ENCODE peak calls at places on chromosomes 6 and 20, in nine cellular contexts. N is astrocyte, D is RWPE2, V is fibroblast of lung, P is brain microvascular endothelial cell, X is SK-N-SH, I is pancreas, L is tibial nerve, M is dorsolateral prefrontal cortex. G is an unnamed sample.

GRCh38 chr6:3296537-3297453 is 38.0 kb downstream of the PSMG4 start:
- DNase-seq in N (no peak), D (no peak), V (no peak), P (peak), X (no peak), I (no peak), L (no peak), M (no peak), G (no peak)

GRCh38 chr6:112274774-112275173 is 20.4 kb upstream of the LAMA4 start:
- DNase-seq in N (no peak), D (no peak), V (no peak), P (no peak), X (no peak), I (no peak), L (no peak), M (no peak), G (no peak)

GRCh38 chr6:34272022-34272926 is 23.5 kb upstream of the SMIM29 start:
- DNase-seq in N (no peak), D (no peak), V (no peak), P (no peak), X (peak), I (no peak), L (no peak), M (no peak), G (no peak)

GRCh38 chr6:57173886-57174510 is 1.9 kb downstream of the BAG2 start:
- DNase-seq in N (peak), D (no peak), V (peak), P (peak), X (peak), I (no peak), L (no peak), M (no peak), G (peak)

GRCh38 chr6:36914227-36914794 is 28.6 kb downstream of the C6orf89 start:
- DNase-seq in N (no peak), D (peak), V (peak), P (no peak), X (no peak), I (no peak), L (no peak), M (no peak), G (no peak)

GRCh38 chr20:62136283-62137091 is 6.7 kb downstream of the PSMA7 start:
- DNase-seq in N (peak), D (no peak), V (peak), P (peak), X (peak), I (no peak), L (peak), M (peak), G (peak)

GRCh38 chr20:37464173-37464572 is 56.9 kb upstream of the NNAT start:
- DNase-seq in N (no peak), D (peak), V (no peak), P (no peak), X (no peak), I (no peak), L (no peak), M (no peak), G (no peak)

GRCh38 chr6:43770417-43771209 is 602 bp downstream of the VEGFA start:
- DNase-seq in N (peak), D (peak), V (peak), P (peak), X (peak), I (peak), L (peak), M (peak), G (peak)

GRCh38 chr6:150659046-150659763 is 59.5 kb downstream of the PLEKHG1 start:
- DNase-seq in N (no peak), D (no peak), V (no peak), P (no peak), X (peak), I (no peak), L (no peak), M (no peak), G (no peak)

GRCh38 chr6:44464527-44465310 is 77.2 kb downstream of the CDC5L start:
- DNase-seq in N (peak), D (no peak), V (no peak), P (peak), X (no peak), I (no peak), L (peak), M (no peak), G (no peak)

GRCh38 chr20:20711413-20711812 is 1.0 kb downstream of the RALGAPA2 start:
- DNase-seq in N (no peak), D (no peak), V (no peak), P (no peak), X (no peak), I (no peak), L (no peak), M (no peak), G (peak)

GRCh38 chr6:137261393-137262154 is 42.4 kb upstream of the IFNGR1 start:
- DNase-seq in N (peak), D (no peak), V (peak), P (peak), X (no peak), I (no peak), L (no peak), M (no peak), G (peak)

GRCh38 chr6:157715766-157716171 is 107.3 kb upstream of the SNX9 start:
- DNase-seq in N (peak), D (no peak), V (peak), P (peak), X (no peak), I (no peak), L (peak), M (no peak), G (no peak)

GRCh38 chr6:105591053-105591452 is 188.2 kb upstream of the PREP start:
- DNase-seq in N (peak), D (no peak), V (no peak), P (no peak), X (no peak), I (no peak), L (no peak), M (no peak), G (peak)

GRCh38 chr6:36908758-36909157 is 23.0 kb downstream of the C6orf89 start:
- DNase-seq in N (no peak), D (no peak), V (no peak), P (no peak), X (no peak), I (no peak), L (no peak), M (no peak), G (no peak)

GRCh38 chr6:45789238-45789637 is 226.4 kb downstream of the CLIC5 start:
- DNase-seq in N (no peak), D (no peak), V (no peak), P (no peak), X (no peak), I (no peak), L (no peak), M (no peak), G (no peak)

GRCh38 chr6:144500886-144501285 is 215.8 kb downstream of the UTRN start:
- DNase-seq in N (no peak), D (no peak), V (no peak), P (no peak), X (no peak), I (no peak), L (no peak), M (no peak), G (no peak)

GRCh38 chr6:144416773-144417172 is 131.6 kb downstream of the UTRN start:
- DNase-seq in N (no peak), D (no peak), V (peak), P (no peak), X (no peak), I (no peak), L (no peak), M (no peak), G (no peak)

GRCh38 chr20:62524486-62524885 is 48.7 kb upstream of the GATA5 start:
- DNase-seq in N (no peak), D (no peak), V (peak), P (no peak), X (peak), I (no peak), L (no peak), M (no peak), G (no peak)

GRCh38 chr6:140850438-140850837 is 1282.3 kb upstream of the GJE1 start:
- DNase-seq in N (peak), D (no peak), V (peak), P (peak), X (no peak), I (no peak), L (no peak), M (no peak), G (no peak)

GRCh38 chr20:40336034-40336433 is 353.0 kb downstream of the MAFB start:
- DNase-seq in N (no peak), D (no peak), V (no peak), P (no peak), X (no peak), I (no peak), L (no peak), M (no peak), G (no peak)

GRCh38 chr6:105370316-105370715 is 32.6 kb downstream of the PREP start:
- DNase-seq in N (no peak), D (no peak), V (no peak), P (no peak), X (no peak), I (no peak), L (no peak), M (no peak), G (no peak)

DNA sequence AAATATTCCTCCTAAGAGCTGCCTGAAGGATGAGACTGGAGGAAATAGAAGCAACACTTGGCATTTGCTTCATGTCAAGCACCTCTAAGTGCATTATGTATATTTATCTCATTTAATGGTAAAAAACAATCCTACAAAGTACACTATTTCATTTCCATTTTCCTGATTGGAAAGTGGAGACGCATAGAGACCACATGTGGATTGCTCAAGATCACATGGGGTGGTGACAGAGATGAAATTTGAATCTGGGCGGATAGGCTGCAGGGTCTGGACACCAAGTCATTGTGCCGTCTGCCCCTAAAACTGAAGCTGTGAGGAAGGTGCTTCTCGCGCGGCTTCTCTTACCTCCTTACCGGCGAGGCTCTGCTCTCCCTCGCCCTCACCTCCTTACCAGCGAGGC is 30.3 kb downstream of the BANF2 start:
- DNase-seq in N (no peak), D (no peak), V (no peak), P (no peak), X (no peak), I (no peak), L (no peak), M (no peak), G (no peak)
- TF ChIP-seq CTCF in N (no peak), D (no peak), V (no peak), P (no peak), X (no peak), I (no peak), L (no peak), M (no peak), G (no peak)

DNA sequence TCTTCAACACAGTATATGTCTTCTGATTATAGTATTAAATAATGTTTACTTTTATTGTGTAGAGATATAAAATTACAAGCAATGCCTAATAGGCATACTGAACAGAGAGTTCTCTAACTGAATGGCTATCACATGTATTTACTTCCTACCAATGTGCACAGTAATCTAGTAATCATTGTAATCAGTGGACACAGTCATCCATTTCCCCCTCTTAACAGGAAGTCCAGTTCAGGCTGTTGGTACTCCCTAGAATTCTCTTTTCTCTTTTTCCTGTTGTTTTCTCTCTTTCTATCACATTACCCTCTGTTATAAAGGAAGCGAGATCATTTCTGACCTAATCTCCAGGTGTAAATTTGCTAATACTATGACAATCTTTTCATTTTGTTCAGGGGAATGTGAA is 172.5 kb downstream of the HTR1B start:
- DNase-seq in N (no peak), D (no peak), V (no peak), P (no peak), X (no peak), I (no peak), L (no peak), M (no peak), G (no peak)
- H3K4me3 ChIP-seq in N (no peak), D (no peak), V (no peak), P (no peak), X (no peak), I (no peak), L (no peak), M (no peak), G (no peak)

GRCh38 chr20:44056010-44056698 is 130.8 kb downstream of the JPH2 start:
- DNase-seq in N (no peak), D (peak), V (no peak), P (peak), X (peak), I (no peak), L (no peak), M (no peak), G (peak)
- TF ChIP-seq CTCF in N (peak), D (peak), V (no peak), P (peak), X (peak), I (no peak), L (no peak), M (peak), G (peak)

DNA sequence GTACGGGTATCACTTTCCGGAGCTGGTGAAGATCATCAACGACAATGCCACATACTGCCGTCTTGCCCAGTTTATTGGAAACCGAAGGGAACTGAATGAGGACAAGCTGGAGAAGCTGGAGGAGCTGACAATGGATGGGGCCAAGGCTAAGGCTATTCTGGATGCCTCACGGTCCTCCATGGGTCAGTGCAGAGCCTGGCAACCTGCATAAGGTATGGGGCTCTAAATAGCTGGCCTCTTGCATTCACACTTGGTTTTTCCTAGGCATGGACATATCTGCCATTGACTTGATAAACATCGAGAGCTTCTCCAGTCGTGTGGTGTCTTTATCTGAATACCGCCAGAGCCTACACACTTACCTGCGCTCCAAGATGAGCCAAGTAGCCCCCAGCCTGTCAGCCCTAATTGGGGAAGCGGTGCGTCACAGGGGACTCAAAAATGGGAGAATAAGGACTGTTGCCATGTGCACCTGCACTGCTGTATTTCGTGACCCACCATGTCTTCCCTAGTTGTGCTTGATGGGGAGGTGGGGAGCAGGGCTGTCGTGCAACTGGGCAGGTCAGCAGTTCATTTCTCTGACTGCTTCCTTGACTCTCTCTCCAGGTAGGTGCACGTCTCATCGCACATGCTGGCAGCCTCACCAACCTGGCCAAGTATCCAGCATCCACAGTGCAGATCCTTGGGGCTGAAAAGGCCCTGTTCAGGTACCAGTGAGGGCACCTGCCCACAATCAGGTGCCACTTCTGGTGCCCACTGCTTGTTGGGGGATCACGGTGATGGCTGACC is 3.1 kb downstream of the NOP56 start:
- DNase-seq in N (no peak), D (no peak), V (no peak), P (no peak), X (no peak), I (no peak), L (no peak), M (no peak), G (no peak)
- H3K4me3 ChIP-seq in N (no peak), D (no peak), V (no peak), P (no peak), X (no peak), I (no peak), L (no peak), M (no peak), G (no peak)

GRCh38 chr6:63392092-63392724 is 72.4 kb upstream of the LGSN start:
- DNase-seq in N (no peak), D (no peak), V (no peak), P (no peak), X (no peak), I (peak), L (no peak), M (no peak), G (no peak)
- TF ChIP-seq CTCF in N (no peak), D (no peak), V (no peak), P (no peak), X (no peak), I (no peak), L (no peak), M (no peak), G (no peak)